ENCODE peak calls at places on chromosomes 5 and 9, in six cellular contexts. One of them, this sample, is unnamed.

GRCh38 chr9:89440951-89441654 is 56.8 kb downstream of the SEMA4D start:
- DNase-seq in T-helper 17 cell: no peak
- DNase-seq in EH: no peak
- DNase-seq in memory B cell: no peak
- DNase-seq in neuronal stem cell: no peak
- DNase-seq in WERI-Rb-1: no peak
- DNase-seq in this sample: no peak

GRCh38 chr5:98770158-98770910 is 3.1 kb upstream of the RGMB start:
- DNase-seq in T-helper 17 cell: no peak
- DNase-seq in EH: peak; percentile 73
- DNase-seq in memory B cell: no peak
- DNase-seq in neuronal stem cell: no peak
- DNase-seq in WERI-Rb-1: peak; percentile 29
- DNase-seq in this sample: no peak

GRCh38 chr5:67774153-67774552 is 441.4 kb upstream of the PIK3R1 start:
- DNase-seq in T-helper 17 cell: no peak
- DNase-seq in EH: no peak
- DNase-seq in memory B cell: no peak
- DNase-seq in neuronal stem cell: no peak
- DNase-seq in WERI-Rb-1: no peak
- DNase-seq in this sample: no peak

GRCh38 chr5:142512041-142512679 is 173.7 kb downstream of the FGF1 start:
- DNase-seq in T-helper 17 cell: no peak
- DNase-seq in EH: peak; percentile 53
- DNase-seq in memory B cell: no peak
- DNase-seq in neuronal stem cell: no peak
- DNase-seq in WERI-Rb-1: no peak
- DNase-seq in this sample: no peak

GRCh38 chr5:51389326-51389581 is 6.0 kb downstream of the ISL1 start:
- DNase-seq in T-helper 17 cell: no peak
- DNase-seq in EH: no peak
- DNase-seq in memory B cell: no peak
- DNase-seq in neuronal stem cell: no peak
- DNase-seq in WERI-Rb-1: no peak
- DNase-seq in this sample: no peak

GRCh38 chr9:132575811-132576210 is 6.6 kb upstream of the BARHL1 start:
- DNase-seq in T-helper 17 cell: no peak
- DNase-seq in EH: no peak
- DNase-seq in memory B cell: no peak
- DNase-seq in neuronal stem cell: no peak
- DNase-seq in WERI-Rb-1: no peak
- DNase-seq in this sample: no peak

GRCh38 chr9:108049026-108049591 is 559.5 kb upstream of the KLF4 start:
- DNase-seq in T-helper 17 cell: no peak
- DNase-seq in EH: peak; percentile 97
- DNase-seq in memory B cell: no peak
- DNase-seq in neuronal stem cell: no peak
- DNase-seq in WERI-Rb-1: no peak
- DNase-seq in this sample: no peak

GRCh38 chr5:73446631-73447233 is 1.8 kb downstream of the FOXD1 start:
- DNase-seq in T-helper 17 cell: no peak
- DNase-seq in EH: peak; percentile 33
- DNase-seq in memory B cell: no peak
- DNase-seq in neuronal stem cell: no peak
- DNase-seq in WERI-Rb-1: peak; percentile 19
- DNase-seq in this sample: no peak

GRCh38 chr9:3467593-3468219 is 58.1 kb downstream of the RFX3 start:
- DNase-seq in T-helper 17 cell: peak; percentile 29
- DNase-seq in EH: peak; percentile 74
- DNase-seq in memory B cell: peak; percentile 47
- DNase-seq in neuronal stem cell: peak; percentile 33
- DNase-seq in WERI-Rb-1: peak; percentile 60
- DNase-seq in this sample: peak; percentile 41

GRCh38 chr9:135526730-135527571 is 5.7 kb downstream of the LCN1 start:
- DNase-seq in T-helper 17 cell: no peak
- DNase-seq in EH: no peak
- DNase-seq in memory B cell: no peak
- DNase-seq in neuronal stem cell: no peak
- DNase-seq in WERI-Rb-1: no peak
- DNase-seq in this sample: no peak

GRCh38 chr5:116013207-116013777 is 19.0 kb upstream of the ARL14EPL start:
- DNase-seq in T-helper 17 cell: no peak
- DNase-seq in EH: no peak
- DNase-seq in memory B cell: no peak
- DNase-seq in neuronal stem cell: no peak
- DNase-seq in WERI-Rb-1: no peak
- DNase-seq in this sample: no peak

GRCh38 chr5:4185127-4185526 is 589.5 kb downstream of the IRX1 start:
- DNase-seq in T-helper 17 cell: no peak
- DNase-seq in EH: no peak
- DNase-seq in memory B cell: no peak
- DNase-seq in neuronal stem cell: no peak
- DNase-seq in WERI-Rb-1: no peak
- DNase-seq in this sample: no peak

GRCh38 chr5:74538206-74538661 is 102.3 kb downstream of the ENC1 start:
- DNase-seq in T-helper 17 cell: no peak
- DNase-seq in EH: peak; percentile 78
- DNase-seq in memory B cell: no peak
- DNase-seq in neuronal stem cell: no peak
- DNase-seq in WERI-Rb-1: no peak
- DNase-seq in this sample: no peak

GRCh38 chr9:92180669-92181181 is 65.5 kb upstream of the SPTLC1 start:
- DNase-seq in T-helper 17 cell: no peak
- DNase-seq in EH: peak; percentile 94
- DNase-seq in memory B cell: no peak
- DNase-seq in neuronal stem cell: no peak
- DNase-seq in WERI-Rb-1: peak; percentile 75
- DNase-seq in this sample: no peak

GRCh38 chr5:2017540-2018389 is 135.0 kb upstream of the IRX4 start:
- DNase-seq in T-helper 17 cell: no peak
- DNase-seq in EH: peak; percentile 25
- DNase-seq in memory B cell: no peak
- DNase-seq in neuronal stem cell: peak; percentile 23
- DNase-seq in WERI-Rb-1: peak; percentile 33
- DNase-seq in this sample: no peak

GRCh38 chr5:130652178-130652577 is 512.9 kb downstream of the HINT1 start:
- DNase-seq in T-helper 17 cell: no peak
- DNase-seq in EH: peak; percentile 39
- DNase-seq in memory B cell: no peak
- DNase-seq in neuronal stem cell: no peak
- DNase-seq in WERI-Rb-1: no peak
- DNase-seq in this sample: no peak

GRCh38 chr9:137664676-137665075 is 45.9 kb downstream of the EHMT1 start:
- DNase-seq in T-helper 17 cell: no peak
- DNase-seq in EH: no peak
- DNase-seq in memory B cell: no peak
- DNase-seq in neuronal stem cell: no peak
- DNase-seq in WERI-Rb-1: no peak
- DNase-seq in this sample: no peak

GRCh38 chr5:9932770-9933169 is 302.6 kb upstream of the TAS2R1 start:
- DNase-seq in T-helper 17 cell: no peak
- DNase-seq in EH: peak; percentile 78
- DNase-seq in memory B cell: no peak
- DNase-seq in neuronal stem cell: no peak
- DNase-seq in WERI-Rb-1: peak; percentile 76
- DNase-seq in this sample: no peak

GRCh38 chr9:8234286-8234819 is 434.8 kb upstream of the DMAC1 start:
- DNase-seq in T-helper 17 cell: no peak
- DNase-seq in EH: no peak
- DNase-seq in memory B cell: no peak
- DNase-seq in neuronal stem cell: no peak
- DNase-seq in WERI-Rb-1: peak; percentile 88
- DNase-seq in this sample: no peak

GRCh38 chr5:134070648-134070978 is 43.9 kb upstream of the TCF7 start:
- DNase-seq in T-helper 17 cell: no peak
- DNase-seq in EH: peak; percentile 34
- DNase-seq in memory B cell: no peak
- DNase-seq in neuronal stem cell: no peak
- DNase-seq in WERI-Rb-1: no peak
- DNase-seq in this sample: no peak

GRCh38 chr9:29691145-29691544 is 2117.9 kb upstream of the C9orf72 start:
- DNase-seq in T-helper 17 cell: no peak
- DNase-seq in EH: no peak
- DNase-seq in memory B cell: no peak
- DNase-seq in neuronal stem cell: no peak
- DNase-seq in WERI-Rb-1: no peak
- DNase-seq in this sample: no peak

GRCh38 chr5:98110270-98110669 is 663.2 kb upstream of the RGMB start:
- DNase-seq in T-helper 17 cell: no peak
- DNase-seq in EH: peak; percentile 97
- DNase-seq in memory B cell: no peak
- DNase-seq in neuronal stem cell: no peak
- DNase-seq in WERI-Rb-1: no peak
- DNase-seq in this sample: no peak

GRCh38 chr9:137375321-137376058 is 47.5 kb downstream of the EXD3 start:
- DNase-seq in T-helper 17 cell: no peak
- DNase-seq in EH: no peak
- DNase-seq in memory B cell: no peak
- DNase-seq in neuronal stem cell: no peak
- DNase-seq in WERI-Rb-1: no peak
- DNase-seq in this sample: no peak

GRCh38 chr5:126464959-126465358 is 41.8 kb downstream of the GRAMD2B start:
- DNase-seq in T-helper 17 cell: no peak
- DNase-seq in EH: no peak
- DNase-seq in memory B cell: no peak
- DNase-seq in neuronal stem cell: no peak
- DNase-seq in WERI-Rb-1: no peak
- DNase-seq in this sample: no peak

GRCh38 chr9:14179449-14179848 is 134.5 kb downstream of the NFIB start:
- DNase-seq in T-helper 17 cell: no peak
- DNase-seq in EH: no peak
- DNase-seq in memory B cell: no peak
- DNase-seq in neuronal stem cell: no peak
- DNase-seq in WERI-Rb-1: no peak
- DNase-seq in this sample: no peak

GRCh38 chr9:22170162-22170932 is 161.2 kb upstream of the CDKN2B start:
- DNase-seq in T-helper 17 cell: no peak
- DNase-seq in EH: peak; percentile 60
- DNase-seq in memory B cell: no peak
- DNase-seq in neuronal stem cell: no peak
- DNase-seq in WERI-Rb-1: no peak
- DNase-seq in this sample: no peak

GRCh38 chr5:179533024-179533423 is 17.3 kb upstream of the RUFY1 start:
- DNase-seq in T-helper 17 cell: no peak
- DNase-seq in EH: no peak
- DNase-seq in memory B cell: no peak
- DNase-seq in neuronal stem cell: no peak
- DNase-seq in WERI-Rb-1: no peak
- DNase-seq in this sample: no peak

GRCh38 chr5:65952259-65952658 is 25.9 kb downstream of the ERBIN start:
- DNase-seq in T-helper 17 cell: no peak
- DNase-seq in EH: no peak
- DNase-seq in memory B cell: no peak
- DNase-seq in neuronal stem cell: no peak
- DNase-seq in WERI-Rb-1: no peak
- DNase-seq in this sample: no peak

This sample was measured in activated T-helper 2 cell treated with anti-CD3 and anti-CD28 coated beads, Interferon-gamma antibody, Interleukin-2, Interleukin-4, amounts not matched to agents 10 μg/mL and 5 μg/mL and 100 μg/mL, durations not matched to agents 14 hours and 24 hours and 36 hours.